ENCODE peak calls at places on chromosomes 5 and 9, in four cellular contexts. P is SK-N-SH, J is H1, G is WTC11. Z is an unnamed sample.

GRCh38 chr5:136058031-136058971 is 29.5 kb downstream of the TGFBI start:
- DNase-seq in J (no peak), P (no peak), G (peak; percentile 33), Z (no peak)

GRCh38 chr5:60382761-60383160 is 317.2 kb downstream of the DEPDC1B start:
- DNase-seq in J (no peak), G (no peak), P (peak; percentile 16), Z (no peak)

GRCh38 chr9:22383720-22384119 is 62.9 kb upstream of the DMRTA1 start:
- DNase-seq in J (no peak), P (no peak), G (no peak), Z (no peak)

GRCh38 chr5:143955140-143955539 is 143.2 kb downstream of the HMHB1 start:
- DNase-seq in J (no peak), G (no peak), P (peak; percentile 5), Z (no peak)

GRCh38 chr9:34929506-34930102 is 28.5 kb upstream of the PHF24 start:
- DNase-seq in P (peak; percentile 59), J (peak; percentile 13), G (peak; percentile 68), Z (peak; percentile 13)

GRCh38 chr9:123365287-123365880 is 9.4 kb downstream of the CRB2 start:
- DNase-seq in P (no peak), G (peak; percentile 56), J (no peak), Z (no peak)

GRCh38 chr5:1490360-1490759 is 33.4 kb downstream of the LPCAT1 start:
- DNase-seq in G (no peak), J (no peak), P (no peak), Z (no peak)

GRCh38 chr9:14563902-14564578 is 129.2 kb downstream of the ZDHHC21 start:
- DNase-seq in P (no peak), J (no peak), G (no peak), Z (no peak)

GRCh38 chr9:3181049-3181953 is 337.4 kb upstream of the PUM3 start:
- DNase-seq in G (peak; percentile 75), P (peak; percentile 39), J (peak; percentile 81), Z (peak; percentile 4)

GRCh38 chr9:580652-581342 is 260.7 kb upstream of the DMRT1 start:
- DNase-seq in J (no peak), G (no peak), P (no peak), Z (no peak)

GRCh38 chr5:67809589-67809988 is 406.0 kb upstream of the PIK3R1 start:
- DNase-seq in G (no peak), J (no peak), P (no peak), Z (no peak)

GRCh38 chr9:36263662-36264061 is 5.4 kb upstream of the GNE start:
- DNase-seq in J (no peak), P (no peak), G (no peak), Z (no peak)

GRCh38 chr9:87884578-87885459 is 2.1 kb downstream of the SPATA31E1 start:
- DNase-seq in J (no peak), G (no peak), P (no peak), Z (no peak)

GRCh38 chr5:132492386-132492785 is 1.8 kb upstream of the IRF1 start:
- DNase-seq in J (no peak), G (no peak), P (no peak), Z (no peak)

GRCh38 chr9:92724528-92725265 is 39.9 kb downstream of the BICD2 start:
- DNase-seq in P (no peak), G (no peak), J (no peak), Z (no peak)

GRCh38 chr5:40568548-40568947 is 111.2 kb upstream of the PTGER4 start:
- DNase-seq in P (no peak), G (no peak), J (no peak), Z (no peak)

GRCh38 chr5:40569549-40570270 is 110.0 kb upstream of the PTGER4 start:
- DNase-seq in J (no peak), P (no peak), G (no peak), Z (no peak)

GRCh38 chr5:40570408-40571129 is 109.1 kb upstream of the PTGER4 start:
- DNase-seq in P (no peak), J (no peak), G (no peak), Z (no peak)

GRCh38 chr5:40572359-40572758 is 107.4 kb upstream of the PTGER4 start:
- DNase-seq in G (no peak), P (no peak), J (no peak), Z (no peak)

GRCh38 chr5:40572947-40573346 is 106.8 kb upstream of the PTGER4 start:
- DNase-seq in G (no peak), J (no peak), P (no peak), Z (no peak)
- TF ChIP-seq TEAD4 in G (no peak), J (no peak), P (no peak), Z (no peak)

DNA sequence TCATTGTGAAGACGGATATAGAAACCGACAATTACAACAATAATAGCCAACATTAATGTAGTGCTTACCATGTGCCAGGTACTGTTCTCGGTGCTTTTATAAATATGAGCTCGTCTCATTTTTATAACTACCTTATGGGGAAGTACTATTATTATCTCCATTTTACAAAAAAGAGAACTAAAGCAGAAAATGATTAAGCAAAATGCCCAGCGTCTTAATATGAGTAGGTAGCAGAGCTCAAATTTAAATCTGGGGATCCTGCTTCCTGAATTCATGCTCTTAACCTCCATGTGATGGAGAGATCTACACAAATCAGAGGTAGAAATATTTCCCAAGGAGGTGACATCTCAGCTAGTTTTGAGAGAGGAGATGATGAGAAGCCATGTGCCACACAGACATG is 256.9 kb downstream of the TRIM32 start:
- DNase-seq in P (no peak), J (no peak), G (no peak), Z (no peak)
- TF ChIP-seq TEAD4 in P (no peak), J (no peak), G (no peak), Z (no peak)

DNA sequence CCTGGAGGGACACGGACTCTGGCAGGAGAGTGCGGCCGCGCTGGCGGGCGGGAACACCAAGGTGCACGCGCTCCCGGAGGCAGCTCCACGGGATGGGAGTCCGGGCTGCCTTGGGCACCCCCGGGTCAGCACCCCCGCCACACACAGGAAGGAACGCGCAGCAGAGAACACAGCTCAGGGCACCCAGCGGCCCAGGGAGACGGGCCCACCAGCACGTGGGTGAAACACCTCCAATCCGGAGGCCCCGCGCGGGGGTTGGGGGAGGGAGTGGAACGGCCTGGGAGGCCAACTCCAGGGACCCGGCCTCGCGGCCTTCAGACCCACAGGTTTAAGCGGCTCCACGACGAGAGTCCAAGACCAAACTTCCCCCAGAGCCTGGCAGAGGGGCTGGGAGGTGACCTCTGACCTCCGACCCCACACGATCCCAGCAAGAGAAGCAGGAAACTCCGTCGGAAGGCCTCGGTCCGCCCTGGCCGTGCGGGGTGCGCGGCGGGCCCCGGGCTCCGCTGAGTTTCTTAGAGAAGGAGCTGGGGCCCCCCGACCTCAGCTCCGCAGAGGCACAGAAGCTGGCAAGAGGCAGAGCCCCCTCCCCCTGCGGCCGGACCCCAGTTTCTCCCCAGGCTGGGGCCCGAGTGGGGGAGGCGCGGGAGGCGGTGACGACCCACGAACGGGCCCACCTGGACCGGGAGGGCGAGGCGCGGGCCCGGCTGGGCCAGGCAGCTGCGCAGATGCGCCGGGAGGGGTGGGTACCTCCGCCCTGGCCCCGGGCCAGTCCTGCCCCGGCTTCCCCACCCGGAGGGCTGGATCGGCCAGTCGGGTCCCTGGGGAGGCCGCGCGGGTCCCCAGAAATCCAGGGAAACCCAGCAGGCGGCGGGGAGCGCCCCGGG is 851 bp downstream of the NACC2 start:
- DNase-seq in G (no peak), P (peak; percentile 78), J (no peak), Z (peak; percentile 86)
- TF ChIP-seq TEAD4 in G (no peak), P (no peak), J (no peak), Z (no peak)

GRCh38 chr5:82277987-82278710 is at the start of gene RPS23:
- DNase-seq in P (peak; percentile 91), G (peak; percentile 81), J (no peak), Z (peak; percentile 85)
- TF ChIP-seq TEAD4 in P (no peak), G (no peak), J (no peak), Z (no peak)

GRCh38 chr9:113350937-113351336 is 1.6 kb downstream of the BSPRY start:
- DNase-seq in J (no peak), G (no peak), P (no peak), Z (no peak)
- TF ChIP-seq TEAD4 in J (no peak), G (no peak), P (no peak), Z (no peak)